ENCODE peak calls at places on chromosomes 11 and 22, in six cellular contexts. E is NCI-H1105; D is stimulated activated CD4-positive, alpha-beta T cell treated with anti-CD3 and anti-CD28 coated beads, Interleukin-12 subunit alpha, Interleukin-12 subunit beta, amount 100 ng/mL, for 24 hours; B is pons; H is NCI-H82; Q is GM03348. K is an unnamed sample.

GRCh38 chr22:23281406-23282088 is 101.2 kb downstream of the BCR start:
- DNase-seq in E (peak; percentile 61), D (peak; percentile 81), Q (peak; percentile 92), B (peak; percentile 70), H (peak; percentile 84), K (peak; percentile 63)

GRCh38 chr11:6618117-6619020 is 853 bp downstream of the TPP1 start:
- DNase-seq in E (no peak), H (peak; percentile 40), D (peak; percentile 39), Q (peak; percentile 80), B (peak; percentile 67), K (no peak)

GRCh38 chr22:43706151-43706550 is 106.0 kb downstream of the EFCAB6 start:
- DNase-seq in H (no peak), B (no peak), D (no peak), E (no peak), Q (no peak), K (no peak)

GRCh38 chr11:33234397-33235168 is 22.6 kb upstream of the HIPK3 start:
- DNase-seq in D (no peak), E (no peak), H (no peak), B (no peak), Q (no peak), K (no peak)

GRCh38 chr11:117814766-117815261 is 9.7 kb downstream of the FXYD2 start:
- DNase-seq in Q (no peak), E (peak; percentile 96), D (peak; percentile 70), B (peak; percentile 58), H (peak; percentile 73), K (no peak)

GRCh38 chr11:134224710-134225662 is 515 bp downstream of the VPS26B start:
- DNase-seq in E (peak; percentile 56), H (peak; percentile 55), D (peak; percentile 63), Q (peak; percentile 62), B (peak; percentile 64), K (peak; percentile 48)

GRCh38 chr22:30308518-30309230 is 18.1 kb downstream of the TBC1D10A start:
- DNase-seq in E (no peak), B (no peak), Q (peak; percentile 35), H (no peak), D (no peak), K (peak; percentile 40)

GRCh38 chr11:17730608-17731462 is 3.7 kb upstream of the KCNC1 start:
- DNase-seq in D (peak; percentile 69), H (peak; percentile 92), B (peak; percentile 83), E (peak; percentile 97), Q (peak; percentile 93), K (peak; percentile 67)

GRCh38 chr22:41302016-41302767 is 867 bp downstream of the ZC3H7B start:
- DNase-seq in D (no peak), E (no peak), B (no peak), Q (peak; percentile 54), H (peak; percentile 29), K (peak; percentile 36)

GRCh38 chr11:4072668-4073285 is 21.8 kb upstream of the RRM1 start:
- DNase-seq in H (peak; percentile 89), D (no peak), E (peak; percentile 78), B (peak; percentile 91), Q (peak; percentile 85), K (peak; percentile 4)

GRCh38 chr11:80330302-80330701 is 889.5 kb upstream of the TENM4 start:
- DNase-seq in D (no peak), H (no peak), B (no peak), E (no peak), Q (no peak), K (no peak)

GRCh38 chr11:46356911-46357482 is 9.7 kb downstream of the DGKZ start:
- DNase-seq in D (no peak), Q (peak; percentile 45), B (no peak), H (no peak), E (no peak), K (no peak)